ENCODE peak calls at places on chromosome 16, in nine cellular contexts. One of them, this sample, is unnamed.

GRCh38 chr16:14608604-14609003 is 21.5 kb downstream of the PARN start:
- DNase-seq in T-helper 1 cell: no peak
- DNase-seq in progenitor cell of endocrine pancreas: no peak
- DNase-seq in HFFc6: no peak
- DNase-seq in hepatic stellate cell: no peak
- DNase-seq in lower leg skin: no peak
- DNase-seq in KBM-7: no peak
- DNase-seq in tibial nerve: no peak
- DNase-seq in left colon: no peak
- DNase-seq in this sample: no peak

GRCh38 chr16:24848065-24848464 is 2.3 kb downstream of the SLC5A11 start:
- DNase-seq in HFFc6: peak; percentile 63
- DNase-seq in KBM-7: no peak
- DNase-seq in hepatic stellate cell: peak; percentile 54
- DNase-seq in lower leg skin: no peak
- DNase-seq in tibial nerve: no peak
- DNase-seq in left colon: no peak
- DNase-seq in progenitor cell of endocrine pancreas: no peak
- DNase-seq in T-helper 1 cell: no peak
- DNase-seq in this sample: no peak

GRCh38 chr16:19701091-19701490 is 16.9 kb downstream of the KNOP1 start:
- DNase-seq in tibial nerve: no peak
- DNase-seq in hepatic stellate cell: no peak
- DNase-seq in HFFc6: no peak
- DNase-seq in T-helper 1 cell: no peak
- DNase-seq in progenitor cell of endocrine pancreas: no peak
- DNase-seq in lower leg skin: no peak
- DNase-seq in left colon: no peak
- DNase-seq in KBM-7: no peak
- DNase-seq in this sample: no peak

GRCh38 chr16:50120732-50121131 is 32.4 kb upstream of the TENT4B start:
- DNase-seq in lower leg skin: no peak
- DNase-seq in tibial nerve: no peak
- DNase-seq in left colon: no peak
- DNase-seq in progenitor cell of endocrine pancreas: no peak
- DNase-seq in T-helper 1 cell: no peak
- DNase-seq in HFFc6: no peak
- DNase-seq in KBM-7: no peak
- DNase-seq in hepatic stellate cell: no peak
- DNase-seq in this sample: no peak

GRCh38 chr16:85686912-85687591 is 1.7 kb downstream of the GINS2 start:
- DNase-seq in KBM-7: peak; percentile 48
- DNase-seq in T-helper 1 cell: peak; percentile 14
- DNase-seq in lower leg skin: no peak
- DNase-seq in left colon: peak; percentile 40
- DNase-seq in progenitor cell of endocrine pancreas: no peak
- DNase-seq in hepatic stellate cell: no peak
- DNase-seq in HFFc6: no peak
- DNase-seq in tibial nerve: no peak
- DNase-seq in this sample: no peak

GRCh38 chr16:29310852-29311314 is 95.6 kb downstream of the NPIPB11 start:
- DNase-seq in lower leg skin: no peak
- DNase-seq in HFFc6: no peak
- DNase-seq in progenitor cell of endocrine pancreas: no peak
- DNase-seq in tibial nerve: no peak
- DNase-seq in KBM-7: no peak
- DNase-seq in hepatic stellate cell: no peak
- DNase-seq in left colon: no peak
- DNase-seq in T-helper 1 cell: no peak
- DNase-seq in this sample: no peak

GRCh38 chr16:8949536-8950418 is 13.9 kb downstream of the USP7 start:
- DNase-seq in lower leg skin: no peak
- DNase-seq in left colon: no peak
- DNase-seq in T-helper 1 cell: no peak
- DNase-seq in progenitor cell of endocrine pancreas: no peak
- DNase-seq in HFFc6: no peak
- DNase-seq in KBM-7: no peak
- DNase-seq in tibial nerve: no peak
- DNase-seq in hepatic stellate cell: no peak
- DNase-seq in this sample: no peak

GRCh38 chr16:58198739-58199411 is 969 bp upstream of the CSNK2A2 start:
- DNase-seq in HFFc6: no peak
- DNase-seq in progenitor cell of endocrine pancreas: no peak
- DNase-seq in T-helper 1 cell: no peak
- DNase-seq in tibial nerve: no peak
- DNase-seq in hepatic stellate cell: no peak
- DNase-seq in lower leg skin: no peak
- DNase-seq in KBM-7: no peak
- DNase-seq in left colon: no peak
- DNase-seq in this sample: no peak

GRCh38 chr16:22070361-22071351 is 21.7 kb upstream of the VWA3A start:
- DNase-seq in T-helper 1 cell: no peak
- DNase-seq in hepatic stellate cell: no peak
- DNase-seq in KBM-7: no peak
- DNase-seq in HFFc6: no peak
- DNase-seq in left colon: no peak
- DNase-seq in lower leg skin: no peak
- DNase-seq in tibial nerve: no peak
- DNase-seq in progenitor cell of endocrine pancreas: no peak
- DNase-seq in this sample: no peak

GRCh38 chr16:84730406-84731106 is 30.8 kb downstream of the USP10 start:
- DNase-seq in HFFc6: peak; percentile 93
- DNase-seq in lower leg skin: peak; percentile 74
- DNase-seq in KBM-7: peak; percentile 66
- DNase-seq in progenitor cell of endocrine pancreas: no peak
- DNase-seq in tibial nerve: no peak
- DNase-seq in T-helper 1 cell: peak; percentile 12
- DNase-seq in left colon: peak; percentile 61
- DNase-seq in hepatic stellate cell: peak; percentile 89
- DNase-seq in this sample: peak; percentile 78

GRCh38 chr16:81077077-81077940 is at the start of gene C16orf46:
- DNase-seq in lower leg skin: peak; percentile 97
- DNase-seq in KBM-7: peak; percentile 97
- DNase-seq in hepatic stellate cell: peak; percentile 96
- DNase-seq in progenitor cell of endocrine pancreas: peak; percentile 95
- DNase-seq in T-helper 1 cell: peak; percentile 90
- DNase-seq in left colon: peak; percentile 98
- DNase-seq in HFFc6: peak; percentile 95
- DNase-seq in tibial nerve: peak; percentile 96
- DNase-seq in this sample: peak; percentile 89

This sample was measured in AML-193.